ENCODE peak calls at places on chromosomes 11 and 22, in six cellular contexts. F is fibroblast of lung, B is PC-3, O is mammary epithelial cell, M is HCT116, A is keratinocyte. Q is an unnamed sample. For H3K79me2, the result is how much of the 10 kb centered on the place peaks cover.

GRCh38 chr11:28963189-28963588 is 855.0 kb downstream of the METTL15 start:
- DNase-seq in F (peak), B (peak), O (peak), M (no peak), A (no peak), Q (no peak)

GRCh38 chr11:22510010-22510409 is 115.6 kb downstream of the FANCF start:
- DNase-seq in F (no peak), B (no peak), O (no peak), M (no peak), A (no peak), Q (no peak)

GRCh38 chr11:55172734-55173415 is 89.1 kb upstream of the TRIM48 start:
- DNase-seq in F (no peak), B (no peak), O (no peak), M (no peak), A (no peak), Q (no peak)

GRCh38 chr11:19777032-19777341 is 64.3 kb downstream of the NAV2 start:
- DNase-seq in F (no peak), B (peak), O (no peak), M (no peak), A (no peak), Q (no peak)

GRCh38 chr11:72146625-72147024 is 11.1 kb downstream of the FOLR3 start:
- DNase-seq in F (no peak), B (no peak), O (no peak), M (no peak), A (no peak), Q (no peak)

GRCh38 chr11:69801513-69802335 is 17.5 kb downstream of the FGF3 start:
- DNase-seq in F (peak), B (peak), O (no peak), M (peak), A (no peak), Q (peak)

GRCh38 chr11:70908223-70908622 is 344.2 kb downstream of the SHANK2 start:
- DNase-seq in F (no peak), B (no peak), O (no peak), M (no peak), A (no peak), Q (no peak)

GRCh38 chr22:29184886-29185575 is 20.7 kb upstream of the EMID1 start:
- DNase-seq in F (no peak), B (no peak), O (no peak), M (no peak), A (no peak), Q (no peak)

GRCh38 chr11:71930556-71931244 is 1.9 kb downstream of the RNF121 start:
- DNase-seq in F (no peak), B (no peak), O (no peak), M (no peak), A (no peak), Q (no peak)

GRCh38 chr22:46459347-46460065 is 77.9 kb downstream of the CELSR1 start:
- DNase-seq in F (no peak), B (no peak), O (no peak), M (no peak), A (no peak), Q (no peak)

GRCh38 chr11:124194696-124195418 is 11.7 kb downstream of the OR10D3 start:
- DNase-seq in F (peak), B (peak), O (peak), M (peak), A (peak), Q (peak)

GRCh38 chr11:34586655-34587281 is 34.1 kb upstream of the EHF start:
- DNase-seq in F (no peak), B (peak), O (no peak), M (no peak), A (no peak), Q (no peak)

GRCh38 chr11:18907391-18907790 is 31.8 kb downstream of the MRGPRX1 start:
- DNase-seq in F (no peak), B (no peak), O (peak), M (no peak), A (no peak), Q (no peak)

GRCh38 chr22:19085233-19086043 is 36.8 kb downstream of the DGCR2 start:
- DNase-seq in F (peak), B (peak), O (peak), M (no peak), A (no peak), Q (peak)

GRCh38 chr11:1220941-1221721 is 1.7 kb upstream of the MUC5B start:
- DNase-seq in F (no peak), B (no peak), O (no peak), M (no peak), A (no peak), Q (no peak)

GRCh38 chr11:479311-479710 is 27.7 kb downstream of the RNH1 start:
- DNase-seq in F (no peak), B (no peak), O (no peak), M (no peak), A (no peak), Q (no peak)

GRCh38 chr11:76728778-76729177 is 54.4 kb upstream of the TSKU start:
- DNase-seq in F (no peak), B (peak), O (no peak), M (no peak), A (no peak), Q (no peak)

GRCh38 chr11:30422389-30422788 is 99.5 kb downstream of the ARL14EP start:
- DNase-seq in F (no peak), B (no peak), O (no peak), M (no peak), A (no peak), Q (no peak)

GRCh38 chr22:40436460-40437431 is 66.4 kb downstream of the SGSM3 start:
- DNase-seq in F (peak), B (peak), O (peak), M (peak), A (no peak), Q (peak)

GRCh38 chr11:93870616-93871015 is 20.2 kb upstream of the VSTM5 start:
- DNase-seq in F (no peak), B (no peak), O (no peak), M (no peak), A (no peak), Q (no peak)

GRCh38 chr11:76466666-76467065 is 21.8 kb downstream of the EMSY start:
- DNase-seq in F (no peak), B (no peak), O (no peak), M (no peak), A (no peak), Q (no peak)

GRCh38 chr22:42716221-42716620 is 4.4 kb downstream of the A4GALT start:
- DNase-seq in F (no peak), B (no peak), O (no peak), M (no peak), A (no peak), Q (no peak)

GRCh38 chr11:122758974-122759373 is 79.3 kb upstream of the CRTAM start:
- DNase-seq in F (no peak), B (no peak), O (peak), M (no peak), A (peak), Q (no peak)

GRCh38 chr11:355581-356458 is 13.5 kb upstream of the B4GALNT4 start:
- DNase-seq in F (peak), B (peak), O (peak), M (peak), A (peak), Q (peak)

GRCh38 chr11:76714493-76714892 is 43.9 kb upstream of the LRRC32 start:
- DNase-seq in F (no peak), B (no peak), O (no peak), M (no peak), A (no peak), Q (no peak)

GRCh38 chr22:25827415-25827814 is 85.4 kb downstream of the MYO18B start:
- DNase-seq in F (no peak), B (no peak), O (no peak), M (no peak), A (no peak), Q (no peak)

GRCh38 chr11:26743622-26744021 is 21.8 kb upstream of the SLC5A12 start:
- DNase-seq in F (no peak), B (no peak), O (no peak), M (no peak), A (no peak), Q (no peak)

GRCh38 chr11:132064987-132065620 is 694.7 kb downstream of the NTM start:
- DNase-seq in F (peak), B (peak), O (peak), M (no peak), A (peak), Q (no peak)

GRCh38 chr22:21650823-21651520 is 8.9 kb downstream of the SDF2L1 start:
- DNase-seq in F (no peak), B (no peak), O (no peak), M (no peak), A (no peak), Q (peak)

GRCh38 chr11:121422675-121423074 is 29.4 kb upstream of the SORL1 start:
- DNase-seq in F (no peak), B (no peak), O (no peak), M (no peak), A (no peak), Q (no peak)

GRCh38 chr11:121425818-121426217 is 26.3 kb upstream of the SORL1 start:
- DNase-seq in F (no peak), B (no peak), O (no peak), M (no peak), A (no peak), Q (no peak)

GRCh38 chr11:121429556-121429955 is 22.6 kb upstream of the SORL1 start:
- DNase-seq in F (no peak), B (no peak), O (no peak), M (no peak), A (no peak), Q (no peak)

GRCh38 chr11:121431820-121432526 is 20.1 kb upstream of the SORL1 start:
- DNase-seq in F (no peak), B (no peak), O (no peak), M (no peak), A (no peak), Q (no peak)

GRCh38 chr11:121426476-121427454 is 25.3 kb upstream of the SORL1 start:
- DNase-seq in F (no peak), B (peak), O (no peak), M (peak), A (no peak), Q (peak)
- H3K4me3 ChIP-seq in F (no peak), B (peak), O (peak), M (peak), A (no peak), Q (peak)

DNA sequence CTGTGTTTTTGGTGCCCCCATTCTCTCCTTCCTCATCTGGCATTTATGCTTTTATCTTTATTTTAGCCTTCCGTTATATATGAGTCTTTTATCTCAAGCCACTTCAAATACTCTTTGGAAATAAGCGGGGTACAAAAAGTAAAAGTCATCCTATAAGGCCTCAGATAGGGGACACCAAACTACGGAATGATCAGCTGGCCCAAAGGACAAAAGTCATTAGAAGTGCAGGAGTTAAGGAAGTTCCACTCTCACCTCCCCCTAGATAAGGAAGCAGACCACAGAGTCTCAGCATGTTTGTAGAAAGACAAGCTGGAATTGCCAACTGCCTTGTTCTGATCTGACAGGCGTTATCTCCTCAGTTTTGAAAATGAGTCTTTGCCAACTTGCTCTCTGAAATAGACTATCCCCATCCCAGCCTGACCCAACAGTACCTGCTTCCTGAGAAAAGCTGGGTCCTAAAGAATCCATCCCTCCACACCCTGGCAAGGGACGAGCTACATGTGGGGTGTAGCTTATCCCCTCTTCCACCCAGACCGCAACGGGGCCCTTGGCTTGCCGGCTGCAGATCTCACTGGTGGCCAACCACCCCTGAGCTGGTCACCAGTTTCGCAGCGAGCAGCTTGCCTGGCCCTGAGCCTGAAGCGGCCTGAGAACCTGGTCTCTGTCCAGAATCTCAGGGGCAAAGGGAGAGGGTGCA is 13.7 kb downstream of the FADS2 start:
- DNase-seq in F (no peak), B (no peak), O (no peak), M (no peak), A (no peak), Q (no peak)
- H3K79me2 ChIP-seq in F (under half), B (under half), O (under half), M (under half), A (under half), Q (under half)

GRCh38 chr11:57407521-57407920 is 17.1 kb upstream of the PRG2 start:
- DNase-seq in F (no peak), B (no peak), O (no peak), M (no peak), A (no peak), Q (no peak)

GRCh38 chr11:57409321-57410100 is 17.4 kb downstream of the SLC43A3 start:
- DNase-seq in F (no peak), B (no peak), O (no peak), M (no peak), A (no peak), Q (no peak)

GRCh38 chr11:57406337-57406904 is 16.0 kb upstream of the PRG2 start:
- DNase-seq in F (peak), B (peak), O (peak), M (no peak), A (no peak), Q (no peak)

GRCh38 chr11:57407010-57407409 is 16.6 kb upstream of the PRG2 start:
- DNase-seq in F (no peak), B (no peak), O (no peak), M (no peak), A (no peak), Q (no peak)

GRCh38 chr11:57407941-57408475 is 17.6 kb upstream of the PRG2 start:
- DNase-seq in F (no peak), B (no peak), O (no peak), M (no peak), A (no peak), Q (no peak)
- H3K4me2 ChIP-seq in F (no peak), B (no peak), O (no peak), M (no peak), A (no peak), Q (no peak)

DNA sequence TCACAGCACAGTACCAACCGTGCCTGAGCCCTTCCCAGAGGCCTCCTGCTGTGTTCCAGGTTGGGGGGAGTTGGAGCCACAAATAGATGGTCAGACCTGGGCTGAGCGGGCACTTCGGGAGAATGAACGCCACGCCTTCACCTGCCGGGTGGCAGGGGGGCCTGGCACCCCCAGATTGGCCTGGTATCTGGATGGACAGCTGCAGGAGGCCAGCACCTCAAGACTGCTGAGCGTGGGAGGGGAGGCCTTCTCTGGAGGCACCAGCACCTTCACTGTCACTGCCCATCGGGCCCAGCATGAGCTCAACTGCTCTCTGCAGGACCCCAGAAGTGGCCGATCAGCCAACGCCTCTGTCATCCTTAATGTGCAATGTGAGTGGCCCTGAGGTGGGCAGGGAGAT is 1.1 kb downstream of the TMEM25 start:
- DNase-seq in F (no peak), B (no peak), O (no peak), M (no peak), A (no peak), Q (no peak)
- H3K4me3 ChIP-seq in F (no peak), B (peak), O (peak), M (peak), A (no peak), Q (peak)

GRCh38 chr11:116958246-116958645 is 120.8 kb upstream of the APOA1 start:
- DNase-seq in F (peak), B (no peak), O (peak), M (no peak), A (no peak), Q (no peak)
- H3K79me2 ChIP-seq in F (under half), B (under half), O (under half), M (under half), A (under half), Q (under half)

GRCh38 chr11:11786771-11787170 is 55.0 kb upstream of the USP47 start:
- DNase-seq in F (peak), B (peak), O (no peak), M (no peak), A (no peak), Q (peak)

GRCh38 chr11:11787305-11788066 is 54.3 kb upstream of the USP47 start:
- DNase-seq in F (peak), B (peak), O (peak), M (peak), A (no peak), Q (peak)

GRCh38 chr11:11793073-11793472 is 48.7 kb upstream of the USP47 start:
- DNase-seq in F (no peak), B (no peak), O (no peak), M (no peak), A (no peak), Q (no peak)

GRCh38 chr11:11788067-11788710 is 53.6 kb upstream of the USP47 start:
- DNase-seq in F (no peak), B (no peak), O (no peak), M (no peak), A (no peak), Q (no peak)

DNA sequence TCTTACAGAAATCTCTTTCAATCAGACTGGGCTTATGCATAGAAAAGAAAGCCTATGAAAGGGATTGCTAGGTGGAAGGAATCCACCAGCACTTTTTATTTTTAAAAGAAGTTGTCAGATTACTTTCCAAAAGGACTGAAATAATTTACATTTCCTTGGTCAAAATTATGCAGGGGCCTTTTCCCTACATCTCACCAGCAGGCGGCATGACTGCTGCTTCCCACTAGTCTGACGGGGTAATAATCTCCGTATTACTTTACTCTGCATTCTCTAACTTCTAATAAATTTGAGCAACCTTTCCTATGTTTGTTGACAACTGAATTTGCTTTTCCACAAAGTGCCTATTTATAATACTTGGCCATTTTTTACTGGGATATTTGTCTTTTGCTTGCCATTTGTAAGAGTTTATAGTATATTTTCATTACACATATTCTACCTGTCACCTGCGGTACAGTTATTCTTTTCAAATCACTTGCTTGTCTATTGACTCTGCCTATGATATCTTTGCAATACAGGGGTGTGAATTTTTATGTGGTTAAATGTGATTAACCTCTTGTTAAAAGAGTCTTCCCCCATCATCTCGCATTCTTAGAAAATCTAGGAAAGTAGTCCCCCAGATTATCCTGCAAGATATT is 51.9 kb upstream of the USP47 start:
- DNase-seq in F (peak), B (peak), O (no peak), M (no peak), A (no peak), Q (peak)
- H3K4me2 ChIP-seq in F (no peak), B (peak), O (no peak), M (no peak), A (no peak), Q (no peak)

GRCh38 chr22:38750104-38750503 is 5.7 kb downstream of the SUN2 start:
- DNase-seq in F (no peak), B (no peak), O (no peak), M (no peak), A (no peak), Q (no peak)

GRCh38 chr22:38751066-38751421 is 4.8 kb downstream of the SUN2 start:
- DNase-seq in F (no peak), B (no peak), O (no peak), M (no peak), A (no peak), Q (no peak)

GRCh38 chr22:38745676-38746460 is 9.9 kb downstream of the SUN2 start:
- DNase-seq in F (no peak), B (no peak), O (no peak), M (no peak), A (no peak), Q (no peak)

GRCh38 chr22:38750638-38751037 is 5.2 kb downstream of the SUN2 start:
- DNase-seq in F (no peak), B (no peak), O (no peak), M (no peak), A (no peak), Q (no peak)

DNA sequence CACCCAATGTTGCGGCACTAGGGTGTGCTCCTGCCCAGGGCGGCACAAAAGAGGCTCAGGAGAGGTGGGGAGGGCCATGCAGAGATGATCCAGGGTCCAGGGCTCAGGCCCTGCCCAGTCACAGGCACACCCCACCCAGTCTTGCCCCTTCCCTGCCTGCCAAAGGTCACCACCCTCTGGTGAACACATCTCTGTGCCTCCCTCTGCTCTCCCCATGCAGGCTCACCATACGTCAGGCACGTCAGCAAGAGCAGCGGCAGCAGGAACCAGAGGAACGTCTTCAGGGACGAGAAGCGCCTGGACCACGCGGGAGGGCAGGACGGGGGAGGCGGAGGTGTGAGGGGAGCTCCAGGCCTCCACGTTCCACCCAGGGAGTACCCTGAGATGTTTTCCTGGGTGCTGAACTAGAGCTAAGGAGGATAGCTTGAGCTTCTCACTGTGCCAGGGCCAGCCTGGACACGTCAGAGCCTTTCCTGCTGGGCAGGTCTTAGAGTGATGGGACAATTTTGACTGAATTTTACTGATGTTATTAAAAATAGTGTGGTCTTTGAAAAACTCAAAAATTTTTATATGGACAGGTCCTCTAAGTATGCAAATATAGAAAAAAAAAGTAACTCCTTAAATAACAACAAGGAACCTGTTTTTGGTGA is 7.2 kb downstream of the SUN2 start:
- DNase-seq in F (no peak), B (no peak), O (peak), M (no peak), A (no peak), Q (no peak)
- H3K4me3 ChIP-seq in F (no peak), B (no peak), O (peak), M (no peak), A (no peak), Q (no peak)